ENCODE peak calls at places on chromosomes 2 and 18, in four cellular contexts. W is cardiac muscle cell; K is stimulated activated naive CD8-positive, alpha-beta T cell treated with anti-CD3 and anti-CD28 coated beads, Interleukin-15, Interleukin-2, amounts not matched to agents 100 U/mL and 50 U/mL, for 24 hours; J is tibial artery. I is an unnamed sample.

GRCh38 chr2:200415455-200415854 is 94.4 kb downstream of the KCTD18 start:
- DNase-seq in J (no peak), W (no peak), K (no peak), I (no peak)

GRCh38 chr18:9858642-9859041 is 27.1 kb upstream of the TXNDC2 start:
- DNase-seq in K (no peak), W (no peak), J (no peak), I (no peak)

GRCh38 chr2:14831458-14831857 is 198.9 kb downstream of the LRATD1 start:
- DNase-seq in K (no peak), J (no peak), W (no peak), I (no peak)

GRCh38 chr2:95359035-95359434 is 43.5 kb upstream of the FAHD2A start:
- DNase-seq in K (no peak), W (peak; percentile 66), J (no peak), I (no peak)

GRCh38 chr2:200040251-200040650 is 84.9 kb downstream of the MAIP1 start:
- DNase-seq in J (no peak), K (no peak), W (no peak), I (no peak)

GRCh38 chr2:112658301-112658700 is 12.6 kb downstream of the SLC20A1 start:
- DNase-seq in J (no peak), K (no peak), W (peak; percentile 39), I (peak; percentile 28)

GRCh38 chr2:146874260-146874658 is 970.6 kb upstream of the ACVR2A start:
- DNase-seq in K (no peak), W (peak; percentile 63), J (no peak), I (no peak)

GRCh38 chr2:43340945-43341356 is 114.5 kb upstream of the ZFP36L2 start:
- DNase-seq in W (peak; percentile 78), J (no peak), K (no peak), I (no peak)

GRCh38 chr2:74225698-74226459 is 27.5 kb downstream of the MTHFD2 start:
- DNase-seq in K (no peak), W (no peak), J (no peak), I (no peak)

GRCh38 chr2:112691761-112692370 is 29.0 kb upstream of the NT5DC4 start:
- DNase-seq in W (no peak), J (no peak), K (no peak), I (peak; percentile 53)

GRCh38 chr2:102065675-102066252 is 74.0 kb downstream of the IL1R2 start:
- DNase-seq in J (no peak), W (peak; percentile 94), K (no peak), I (peak; percentile 42)